ENCODE peak calls at places on chromosome 5, in four cellular contexts. J is A549, C is stomach, R is body of pancreas. B is an unnamed sample.
A peak's percentile ranks its signal among the peaks of the same experiment; 100 is the strongest.

GRCh38 chr5:59099270-59099994 is 516.6 kb downstream of the RAB3C start:
- DNase-seq in R (peak; percentile 5), C (no peak), J (peak; percentile 73), B (peak; percentile 60)

GRCh38 chr5:55123365-55123764 is 20.9 kb downstream of the GZMA start:
- DNase-seq in R (no peak), J (no peak), C (no peak), B (no peak)

GRCh38 chr5:60023255-60023654 is 129.7 kb upstream of the PDE4D start:
- DNase-seq in J (no peak), C (no peak), R (no peak), B (no peak)

GRCh38 chr5:112253478-112254250 is 165.4 kb downstream of the EPB41L4A start:
- DNase-seq in C (no peak), R (peak; percentile 5), J (no peak), B (no peak)

GRCh38 chr5:138874771-138875628 is at the start of gene LRRTM2:
- DNase-seq in J (no peak), C (no peak), R (no peak), B (no peak)

GRCh38 chr5:72552041-72552557 is 44.9 kb upstream of the ZNF366 start:
- DNase-seq in J (no peak), C (no peak), R (no peak), B (no peak)

GRCh38 chr5:81091199-81091598 is 131.0 kb downstream of the RASGRF2 start:
- DNase-seq in C (no peak), R (no peak), J (no peak), B (no peak)

GRCh38 chr5:151155149-151155776 is 2.3 kb downstream of the ANXA6 start:
- DNase-seq in R (no peak), J (no peak), C (no peak), B (peak; percentile 84)

GRCh38 chr5:17256171-17256570 is 38.7 kb downstream of the BASP1 start:
- DNase-seq in C (no peak), R (no peak), J (no peak), B (no peak)

GRCh38 chr5:155923784-155924183 is 403.2 kb upstream of the SGCD start:
- DNase-seq in R (no peak), J (no peak), C (no peak), B (no peak)

DNA sequence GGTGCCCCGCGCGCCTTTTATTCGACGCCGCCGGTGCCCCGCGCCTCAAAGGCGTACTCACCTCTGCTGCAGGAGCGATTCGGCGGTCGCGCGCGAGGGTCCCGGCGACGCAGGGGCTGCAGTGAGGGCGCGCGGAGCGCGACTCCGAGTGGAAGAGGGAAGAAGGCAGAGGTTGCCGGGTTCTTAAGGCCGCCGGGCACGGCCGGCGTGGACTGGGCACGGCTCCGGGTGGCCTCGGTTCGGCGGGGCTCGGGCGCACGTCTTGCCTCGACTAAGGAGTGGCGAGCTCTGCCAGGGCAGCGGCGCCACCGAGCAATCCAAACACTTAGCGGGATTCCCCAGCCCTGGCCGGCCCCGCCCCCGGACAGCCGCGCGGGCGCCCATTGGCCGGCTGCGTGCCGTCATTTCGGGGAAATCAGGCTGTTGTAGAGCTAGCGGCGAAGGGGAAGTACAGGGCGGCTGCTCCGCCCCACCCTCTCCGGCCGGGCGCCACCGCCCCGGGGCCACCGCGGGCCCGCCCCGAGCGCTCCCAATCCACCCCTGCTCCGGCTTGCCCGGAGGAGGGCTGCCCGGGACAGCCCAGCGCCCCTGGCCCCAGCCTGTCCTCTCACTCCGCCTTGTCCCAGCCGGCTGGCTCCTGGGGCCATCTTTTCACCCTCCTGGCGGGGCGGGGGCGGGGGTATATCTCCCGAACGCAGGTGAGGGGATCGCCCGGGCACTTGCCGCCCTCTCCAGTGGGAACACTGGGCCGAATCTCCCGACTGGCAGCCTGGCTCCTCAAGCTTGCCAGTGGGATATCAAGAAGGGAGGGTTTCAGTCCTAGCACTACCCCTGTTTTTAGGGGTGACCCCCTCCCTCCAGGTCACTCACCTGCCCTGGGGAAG is at the start of gene IRF1:
- DNase-seq in C (peak; percentile 97), J (peak; percentile 97), R (peak; percentile 97), B (peak; percentile 98)
- TF ChIP-seq POLR2A in C (peak; percentile 78), J (peak; percentile 94), R (peak; percentile 99), B (peak; percentile 99)

DNA sequence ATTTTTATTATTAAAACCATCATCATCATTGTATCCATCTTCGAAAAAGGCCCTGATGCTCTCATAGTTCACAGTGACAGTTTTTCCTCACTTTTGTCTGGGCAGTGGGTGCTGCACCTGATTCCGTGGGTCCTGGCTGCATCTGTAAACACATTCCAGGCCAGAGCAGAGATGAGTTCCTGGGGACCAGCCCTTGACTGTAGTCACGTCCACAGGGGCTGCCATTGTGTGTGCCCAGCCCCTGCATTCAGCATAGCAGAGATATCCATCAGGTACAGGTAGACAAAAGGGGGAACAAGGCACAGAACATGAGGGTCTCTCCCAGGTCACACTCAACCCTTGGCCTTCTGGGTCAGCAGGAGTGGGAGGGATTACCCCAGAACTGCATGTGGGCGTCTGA is 189.0 kb downstream of the NR3C1 start:
- DNase-seq in J (no peak), C (no peak), R (no peak), B (no peak)
- TF ChIP-seq POLR2A in J (no peak), C (no peak), R (no peak), B (no peak)

GRCh38 chr5:125006011-125006685 is 259.7 kb upstream of the ZNF608 start:
- DNase-seq in J (no peak), C (no peak), R (no peak), B (no peak)
- TF ChIP-seq POLR2A in J (no peak), C (no peak), R (no peak), B (no peak)

GRCh38 chr5:140176028-140176382 is 1.0 kb downstream of the CYSTM1 start:
- DNase-seq in J (no peak), C (no peak), R (no peak), B (no peak)

GRCh38 chr5:140172473-140172872 is 2.5 kb upstream of the CYSTM1 start:
- DNase-seq in J (no peak), C (no peak), R (no peak), B (no peak)

GRCh38 chr5:140174014-140174413 is 974 bp upstream of the CYSTM1 start:
- DNase-seq in J (no peak), R (no peak), C (no peak), B (no peak)

GRCh38 chr5:140175367-140176027 is 509 bp downstream of the CYSTM1 start:
- DNase-seq in J (peak; percentile 74), R (peak; percentile 86), C (peak; percentile 74), B (peak; percentile 89)

GRCh38 chr5:140174472-140175366 is at the start of gene CYSTM1:
- DNase-seq in C (peak; percentile 99), R (peak; percentile 98), J (peak; percentile 92), B (peak; percentile 99)
- TF ChIP-seq POLR2A in C (peak; percentile 90), R (peak; percentile 97), J (peak; percentile 68), B (peak; percentile 97)

DNA sequence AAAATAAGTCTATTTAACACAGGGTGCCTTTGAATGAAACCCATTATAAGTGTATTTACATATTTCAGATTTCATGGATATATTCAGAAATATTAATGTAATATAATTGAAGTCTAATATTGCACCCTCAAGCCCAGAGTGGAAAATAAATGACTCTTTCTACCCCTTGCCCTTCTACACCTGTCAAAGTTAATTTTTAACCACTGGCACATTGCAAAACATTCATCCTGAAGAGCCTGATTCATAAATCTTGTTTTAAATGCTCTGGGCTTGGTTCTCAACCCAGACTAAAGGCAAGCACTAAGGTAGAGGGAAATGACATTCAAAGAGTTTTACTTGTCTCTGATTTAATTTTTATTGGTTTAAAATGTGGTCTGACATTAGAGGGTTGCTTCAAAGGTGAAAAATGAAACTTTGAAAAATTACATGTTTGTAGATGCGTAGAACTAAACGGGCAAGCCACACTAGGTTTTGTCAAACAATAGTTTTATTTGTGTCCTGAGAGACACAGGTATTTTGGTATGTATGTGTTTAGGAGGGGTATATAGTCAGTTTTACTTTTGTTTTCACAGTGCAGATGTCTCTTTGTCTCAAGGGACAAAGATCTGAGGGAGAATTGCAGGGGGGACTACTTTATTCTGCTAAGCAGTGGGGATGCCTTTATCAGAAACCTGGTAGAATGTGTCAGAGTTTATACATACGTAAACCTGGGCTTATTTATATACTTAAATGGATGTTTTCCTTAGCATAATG is 69.7 kb downstream of the PIK3R1 start:
- DNase-seq in R (peak; percentile 18), C (no peak), J (no peak), B (no peak)
- TF ChIP-seq POLR2A in R (no peak), C (no peak), J (no peak), B (no peak)

GRCh38 chr5:82275267-82275664 is 2.9 kb downstream of the RPS23 start:
- DNase-seq in J (no peak), C (no peak), R (no peak), B (no peak)
- TF ChIP-seq POLR2A in J (no peak), C (no peak), R (no peak), B (no peak)

GRCh38 chr5:120361941-120362340 is 102.2 kb upstream of the PRR16 start:
- DNase-seq in J (no peak), R (no peak), C (no peak), B (no peak)

GRCh38 chr5:120367896-120368634 is 96.0 kb upstream of the PRR16 start:
- DNase-seq in C (no peak), J (no peak), R (no peak), B (no peak)

GRCh38 chr5:120366047-120366446 is 98.1 kb upstream of the PRR16 start:
- DNase-seq in J (no peak), C (no peak), R (no peak), B (no peak)

GRCh38 chr5:120358949-120359348 is 105.2 kb upstream of the PRR16 start:
- DNase-seq in R (no peak), C (no peak), J (no peak), B (no peak)

DNA sequence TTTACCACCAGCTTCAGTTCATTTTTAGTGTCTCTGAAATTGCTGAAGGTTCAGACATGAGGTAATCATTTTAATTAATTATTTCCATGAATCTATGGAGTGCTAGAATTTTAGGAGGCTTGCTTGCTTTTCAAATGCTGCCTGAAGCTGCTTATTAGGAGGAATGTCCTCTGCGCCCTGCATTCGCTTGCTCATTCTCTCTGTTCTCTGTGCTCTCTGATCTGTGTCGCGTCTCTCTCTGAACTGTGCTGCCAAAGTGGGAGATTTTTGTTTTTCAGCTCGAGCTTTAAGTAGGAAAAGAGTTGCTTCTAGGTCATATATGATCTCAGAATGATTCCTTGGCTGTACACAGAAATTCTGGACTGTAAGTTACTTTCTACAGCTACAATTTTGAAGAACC is 101.7 kb upstream of the PRR16 start:
- DNase-seq in J (no peak), R (no peak), C (no peak), B (no peak)
- TF ChIP-seq POLR2A in J (no peak), R (no peak), C (no peak), B (no peak)

DNA sequence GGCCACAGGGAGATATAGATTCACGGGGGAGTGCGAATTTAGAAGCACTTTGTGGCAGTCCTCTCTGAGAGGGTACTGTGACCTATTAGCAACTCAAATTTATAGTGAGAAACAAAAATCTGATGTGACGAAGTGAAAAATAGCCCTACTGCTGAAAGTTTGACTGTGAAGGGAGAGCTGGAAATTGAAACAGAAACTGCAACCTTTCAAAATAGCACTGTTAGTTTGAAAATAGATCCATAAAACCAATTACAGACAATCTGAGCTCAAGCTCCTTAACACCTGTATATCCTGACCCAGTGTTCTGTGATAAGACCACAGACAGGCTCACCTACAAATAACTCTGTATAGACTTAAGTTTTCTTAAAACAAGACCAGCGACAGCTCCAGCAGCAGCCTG is 420.1 kb downstream of the IRX1 start:
- DNase-seq in R (no peak), C (no peak), J (no peak), B (no peak)
- TF ChIP-seq POLR2A in R (no peak), C (no peak), J (no peak), B (no peak)